ENCODE peak calls at places on chromosome 4, in four cellular contexts. Y, D, E and G are unnamed samples.

GRCh38 chr4:70994069-70994366 is 569 bp downstream of the DCK start:
- DNase-seq in D (no peak), E (no peak), Y (no peak), G (no peak)

GRCh38 chr4:24224446-24224845 is 334.6 kb upstream of the PPARGC1A start:
- DNase-seq in E (no peak), D (no peak), Y (no peak), G (no peak)

GRCh38 chr4:47913858-47914218 is 545 bp downstream of the NFXL1 start:
- DNase-seq in D (peak; percentile 50), Y (no peak), E (no peak), G (peak; percentile 50)

GRCh38 chr4:136690363-136690762 is 841.9 kb downstream of the PCDH18 start:
- DNase-seq in Y (no peak), D (no peak), E (no peak), G (no peak)

GRCh38 chr4:25861951-25862410 is 807 bp downstream of the SEL1L3 start:
- DNase-seq in D (no peak), Y (no peak), E (peak; percentile 28), G (peak; percentile 27)

GRCh38 chr4:156322592-156322991 is 368.9 kb upstream of the CTSO start:
- DNase-seq in D (peak; percentile 90), E (no peak), Y (peak; percentile 67), G (no peak)

GRCh38 chr4:25908491-25908901 is 5.5 kb upstream of the SMIM20 start:
- DNase-seq in Y (peak; percentile 83), E (peak; percentile 40), D (peak; percentile 88), G (no peak)

GRCh38 chr4:3372933-3373465 is 68.8 kb upstream of the HGFAC start:
- DNase-seq in E (no peak), D (no peak), Y (no peak), G (peak; percentile 66)

GRCh38 chr4:3420606-3420955 is 21.2 kb upstream of the HGFAC start:
- DNase-seq in D (no peak), Y (no peak), E (no peak), G (no peak)

GRCh38 chr4:177444911-177445736 is 2.9 kb upstream of the AGA start:
- DNase-seq in E (no peak), D (no peak), Y (no peak), G (no peak)

GRCh38 chr4:120736312-120736711 is 186.2 kb downstream of the PRDM5 start:
- DNase-seq in D (no peak), E (no peak), Y (no peak), G (no peak)

GRCh38 chr4:61541474-61541873 is 341.3 kb downstream of the ADGRL3 start:
- DNase-seq in E (no peak), D (no peak), Y (no peak), G (no peak)

GRCh38 chr4:189096717-189097116 is 844.0 kb upstream of the FRG1 start:
- DNase-seq in Y (no peak), E (no peak), D (no peak), G (no peak)

GRCh38 chr4:41321216-41321945 is 64.7 kb downstream of the UCHL1 start:
- DNase-seq in D (no peak), E (no peak), Y (no peak), G (no peak)

GRCh38 chr4:107755841-107756356 is 35.9 kb upstream of the PAPSS1 start:
- DNase-seq in D (no peak), E (no peak), Y (no peak), G (no peak)

GRCh38 chr4:79865253-79865652 is 207.8 kb downstream of the ANTXR2 start:
- DNase-seq in E (no peak), D (peak; percentile 21), Y (peak; percentile 7), G (no peak)

GRCh38 chr4:83413676-83414075 is 41.9 kb downstream of the HELQ start:
- DNase-seq in E (no peak), Y (no peak), D (peak; percentile 6), G (no peak)

GRCh38 chr4:185265942-185266341 is 56.5 kb downstream of the SNX25 start:
- DNase-seq in D (peak; percentile 35), Y (no peak), E (no peak), G (no peak)

GRCh38 chr4:161714022-161714751 is 449.6 kb downstream of the FSTL5 start:
- DNase-seq in Y (peak; percentile 59), D (peak; percentile 95), E (no peak), G (no peak)

GRCh38 chr4:72280252-72280651 is 248.5 kb downstream of the NPFFR2 start:
- DNase-seq in Y (no peak), D (no peak), E (no peak), G (no peak)

GRCh38 chr4:179372242-179372641 is 1930.0 kb upstream of the AGA start:
- DNase-seq in Y (no peak), E (no peak), D (no peak), G (no peak)

GRCh38 chr4:8117278-8117682 is 41.3 kb downstream of the ABLIM2 start:
- DNase-seq in D (peak; percentile 6), E (peak; percentile 51), Y (no peak), G (peak; percentile 68)

GRCh38 chr4:1339489-1339888 is 7.5 kb upstream of the UVSSA start:
- DNase-seq in E (no peak), Y (no peak), D (no peak), G (no peak)

GRCh38 chr4:159413252-159413941 is 310.5 kb downstream of the RAPGEF2 start:
- DNase-seq in Y (no peak), D (peak; percentile 52), E (no peak), G (no peak)

GRCh38 chr4:81255524-81255923 is 40.5 kb upstream of the PRKG2 start:
- DNase-seq in Y (peak; percentile 61), E (no peak), D (peak; percentile 51), G (no peak)

GRCh38 chr4:65482410-65482809 is 187.9 kb downstream of the EPHA5 start:
- DNase-seq in E (peak; percentile 9), D (peak; percentile 76), Y (no peak), G (no peak)

GRCh38 chr4:19992694-19993093 is 259.0 kb upstream of the SLIT2 start:
- DNase-seq in E (no peak), Y (no peak), D (no peak), G (no peak)

GRCh38 chr4:157151711-157152110 is 68.8 kb upstream of the GRIA2 start:
- DNase-seq in E (no peak), D (peak; percentile 6), Y (peak; percentile 35), G (no peak)

GRCh38 chr4:1675136-1675801 is 8.8 kb downstream of the FAM53A start:
- DNase-seq in D (no peak), Y (no peak), E (no peak), G (no peak)

GRCh38 chr4:119233750-119234149 is 21.2 kb downstream of the USP53 start:
- DNase-seq in D (no peak), Y (no peak), E (no peak), G (no peak)

GRCh38 chr4:26522478-26522877 is 32.2 kb upstream of the CCKAR start:
- DNase-seq in D (peak; percentile 54), E (peak; percentile 9), Y (peak; percentile 57), G (no peak)

GRCh38 chr4:41887821-41888699 is 47.2 kb upstream of the TMEM33 start:
- DNase-seq in Y (peak; percentile 18), E (peak; percentile 24), D (no peak), G (peak; percentile 21)

GRCh38 chr4:48722509-48723446 is 57.3 kb downstream of the FRYL start:
- DNase-seq in E (no peak), Y (no peak), D (no peak), G (no peak)

GRCh38 chr4:90069151-90069550 is 58.0 kb upstream of the CCSER1 start:
- DNase-seq in D (peak; percentile 86), E (no peak), Y (no peak), G (no peak)

GRCh38 chr4:71004281-71004851 is 10.9 kb downstream of the DCK start:
- DNase-seq in E (no peak), Y (no peak), D (no peak), G (peak; percentile 49)

DNA sequence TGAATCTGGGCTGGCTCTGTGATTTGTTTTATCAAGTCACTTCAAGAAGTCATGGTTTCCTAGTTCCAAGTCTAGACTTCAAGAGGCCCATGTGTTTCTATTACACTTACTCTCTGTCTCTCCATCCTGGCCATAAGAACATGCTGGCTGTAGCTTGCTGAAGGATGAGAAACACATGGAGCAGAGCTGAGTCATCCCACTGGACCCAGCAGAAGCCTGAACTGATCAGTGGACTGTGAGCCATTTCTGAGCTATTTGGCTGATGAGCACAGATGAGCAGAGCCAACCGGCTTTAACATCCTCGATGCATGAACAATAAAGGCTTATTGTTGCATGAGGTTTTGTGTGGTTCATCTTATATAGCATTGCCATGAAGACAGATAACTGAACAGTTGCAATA is 290.6 kb upstream of the BOD1L1 start:
- DNase-seq in D (peak; percentile 97), Y (peak; percentile 96), E (no peak), G (peak; percentile 22)
- H3K4me3 ChIP-seq in D (no peak overlapping the region), Y (no peak overlapping the region), E (no peak overlapping the region), G (no peak overlapping the region)

DNA sequence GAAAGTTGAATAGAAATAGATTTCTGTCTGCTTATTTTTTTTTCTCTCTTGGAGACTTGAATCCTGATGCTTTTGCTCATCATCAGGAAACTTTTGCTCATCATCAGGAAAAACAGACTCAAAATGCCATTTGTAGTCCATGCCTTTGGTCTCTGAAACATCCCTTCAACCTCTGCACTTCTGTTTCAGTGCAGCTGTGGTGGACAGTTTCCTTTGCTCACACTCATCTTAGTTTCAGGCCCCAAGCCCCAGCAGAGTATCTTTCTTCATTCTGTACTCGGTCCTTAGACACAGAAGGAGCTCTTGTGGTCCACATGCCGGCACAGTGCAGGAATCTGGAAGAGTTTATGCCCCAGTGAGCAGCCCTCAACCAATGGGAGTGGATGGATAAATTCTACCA is 337.9 kb downstream of the PPP3CA start:
- DNase-seq in Y (no peak), E (no peak), D (no peak), G (no peak)
- H3K4me3 ChIP-seq in Y (no peak overlapping the region), E (no peak overlapping the region), D (no peak overlapping the region), G (no peak overlapping the region)

DNA sequence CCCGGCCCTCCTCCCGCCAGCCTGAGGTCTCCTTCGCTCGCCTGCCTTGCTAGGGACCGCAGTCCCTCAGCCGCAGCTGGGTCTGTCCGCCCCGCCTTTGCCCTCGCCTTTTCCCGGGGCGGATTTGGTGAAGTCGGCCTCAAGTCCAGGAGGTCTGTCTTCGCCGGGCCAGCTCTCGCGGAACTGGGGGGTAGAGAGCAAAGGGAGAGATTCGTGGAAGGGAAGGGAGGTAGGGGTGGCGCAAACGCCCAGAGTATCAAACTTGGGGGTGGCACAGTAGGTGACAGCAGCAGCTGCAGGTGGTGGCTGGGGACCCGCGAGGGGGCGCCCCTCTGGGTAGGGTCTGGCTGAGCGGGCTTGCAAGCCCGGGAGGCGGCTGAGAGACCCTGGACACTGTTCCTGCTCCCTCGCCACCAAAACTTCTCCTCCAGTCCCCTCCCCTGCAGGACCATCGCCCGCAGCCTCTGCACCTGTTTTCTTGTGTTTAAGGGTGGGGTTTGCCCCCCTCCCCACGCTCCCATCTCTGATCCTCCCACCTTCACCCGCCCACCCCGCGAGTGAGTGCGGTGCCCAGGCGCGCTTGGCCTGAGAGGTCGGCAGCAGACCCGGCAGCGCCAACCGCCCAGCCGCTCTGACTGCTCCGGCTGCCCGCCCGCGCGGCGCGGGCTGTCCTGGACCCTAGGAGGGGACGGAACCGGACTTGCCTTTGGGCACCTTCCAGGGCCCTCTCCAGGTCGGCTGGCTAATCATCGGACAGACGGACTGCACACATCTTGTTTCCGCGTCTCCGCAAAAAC is at the start of gene NPY2R:
- DNase-seq in D (no peak), Y (no peak), E (no peak), G (peak; percentile 7)
- H3K4me3 ChIP-seq in D (no peak within 1 kb of the TSS), Y (no peak within 1 kb of the TSS), E (no peak within 1 kb of the TSS), G (peak within 1 kb of the TSS; percentile 12)

GRCh38 chr4:168877407-168877778 is 132.7 kb downstream of the CBR4 start:
- DNase-seq in Y (no peak), E (no peak), D (peak; percentile 32), G (no peak)

GRCh38 chr4:168880087-168880675 is 129.9 kb downstream of the CBR4 start:
- DNase-seq in D (no peak), E (no peak), Y (no peak), G (no peak)

GRCh38 chr4:168879178-168879577 is 130.9 kb downstream of the CBR4 start:
- DNase-seq in E (no peak), D (no peak), Y (no peak), G (no peak)

GRCh38 chr4:168876106-168876505 is 133.9 kb downstream of the CBR4 start:
- DNase-seq in E (no peak), Y (no peak), D (no peak), G (no peak)

GRCh38 chr4:168877779-168878491 is 132.1 kb downstream of the CBR4 start:
- DNase-seq in E (peak; percentile 49), Y (no peak), D (peak; percentile 48), G (no peak)
- H3K4me3 ChIP-seq in E (no peak overlapping the region), Y (no peak overlapping the region), D (no peak overlapping the region), G (peak overlapping the region; percentile 10)